ENCODE peak calls at places on chromosomes 12 and 14, in five cellular contexts. A is CD8-positive, alpha-beta T cell; S is astrocyte of the spinal cord; Z is naive thymus-derived CD4-positive, alpha-beta T cell; O is fibroblast of the aortic adventitia. W is an unnamed sample.

GRCh38 chr12:19277707-19278106 is 148.2 kb downstream of the PLEKHA5 start:
- DNase-seq in A (no peak), S (no peak), Z (no peak), O (no peak), W (no peak)

GRCh38 chr14:54839681-54840080 is 62.9 kb downstream of the GCH1 start:
- DNase-seq in A (no peak), S (peak), Z (no peak), O (peak), W (peak)

GRCh38 chr12:131438874-131439273 is 272.0 kb upstream of the SFSWAP start:
- DNase-seq in A (no peak), S (no peak), Z (no peak), O (no peak), W (no peak)

GRCh38 chr12:12088761-12089160 is 18.0 kb downstream of the BCL2L14 start:
- DNase-seq in A (no peak), S (no peak), Z (no peak), O (no peak), W (no peak)

GRCh38 chr14:105926415-105927093 is 400.2 kb downstream of the TMEM121 start:
- DNase-seq in A (no peak), S (no peak), Z (no peak), O (no peak), W (no peak)

GRCh38 chr12:31874961-31875608 is 84.1 kb upstream of the RESF1 start:
- DNase-seq in A (peak), S (peak), Z (peak), O (peak), W (peak)

GRCh38 chr12:115541891-115542361 is 735.6 kb downstream of the MED13L start:
- DNase-seq in A (no peak), S (peak), Z (no peak), O (peak), W (no peak)

GRCh38 chr12:118259079-118259478 is 113.6 kb downstream of the TAOK3 start:
- DNase-seq in A (no peak), S (peak), Z (no peak), O (no peak), W (no peak)

GRCh38 chr12:92070054-92070863 is 75.4 kb downstream of the BTG1 start:
- DNase-seq in A (no peak), S (no peak), Z (no peak), O (no peak), W (no peak)
- H3K4me3 ChIP-seq in A (no peak), S (no peak), Z (no peak), O (no peak), W (no peak)

DNA sequence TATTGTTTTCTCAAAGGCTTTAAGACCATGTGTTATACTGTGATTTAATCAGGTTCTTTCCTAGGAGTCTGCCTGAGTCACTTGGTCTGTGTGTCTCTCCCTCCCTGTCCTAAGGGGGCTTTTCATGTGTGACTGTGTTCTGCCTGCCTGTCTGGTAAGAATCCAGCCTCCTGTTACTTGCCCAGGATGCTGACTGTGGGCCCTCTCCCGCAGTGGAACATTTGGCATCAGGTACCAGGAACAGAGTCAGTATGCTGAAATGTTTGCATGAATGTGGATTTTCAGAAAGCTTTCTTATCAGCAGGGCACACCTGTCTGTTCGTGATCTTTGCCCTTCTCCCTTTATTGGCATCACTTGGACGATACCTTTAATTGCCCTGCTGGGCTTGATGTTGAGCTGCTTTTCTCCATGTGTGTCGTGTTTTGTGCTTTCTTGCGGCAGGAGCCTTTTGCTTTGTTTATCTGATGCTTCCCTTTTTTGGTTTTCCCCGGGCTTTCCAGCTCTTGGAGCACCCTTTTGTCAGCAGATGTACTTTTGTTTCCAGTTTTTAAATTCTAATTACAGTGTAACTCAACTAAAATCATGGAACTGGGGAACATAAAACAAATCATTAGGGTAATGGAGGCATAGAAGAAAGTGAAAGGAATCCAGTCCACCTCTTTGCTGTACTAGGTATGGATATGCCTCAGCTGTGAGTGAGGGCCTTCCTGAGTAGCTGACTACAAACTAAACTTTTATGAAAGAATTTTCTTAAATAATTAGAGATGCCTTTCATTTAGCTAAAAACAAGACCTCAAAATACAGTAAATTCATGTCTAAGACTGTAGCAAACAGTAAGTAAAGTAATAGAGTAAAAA is 72.5 kb downstream of the TRAF3 start:
- DNase-seq in A (no peak), S (peak), Z (no peak), O (peak), W (no peak)
- H3K4me3 ChIP-seq in A (no peak), S (no peak), Z (no peak), O (peak), W (no peak)

DNA sequence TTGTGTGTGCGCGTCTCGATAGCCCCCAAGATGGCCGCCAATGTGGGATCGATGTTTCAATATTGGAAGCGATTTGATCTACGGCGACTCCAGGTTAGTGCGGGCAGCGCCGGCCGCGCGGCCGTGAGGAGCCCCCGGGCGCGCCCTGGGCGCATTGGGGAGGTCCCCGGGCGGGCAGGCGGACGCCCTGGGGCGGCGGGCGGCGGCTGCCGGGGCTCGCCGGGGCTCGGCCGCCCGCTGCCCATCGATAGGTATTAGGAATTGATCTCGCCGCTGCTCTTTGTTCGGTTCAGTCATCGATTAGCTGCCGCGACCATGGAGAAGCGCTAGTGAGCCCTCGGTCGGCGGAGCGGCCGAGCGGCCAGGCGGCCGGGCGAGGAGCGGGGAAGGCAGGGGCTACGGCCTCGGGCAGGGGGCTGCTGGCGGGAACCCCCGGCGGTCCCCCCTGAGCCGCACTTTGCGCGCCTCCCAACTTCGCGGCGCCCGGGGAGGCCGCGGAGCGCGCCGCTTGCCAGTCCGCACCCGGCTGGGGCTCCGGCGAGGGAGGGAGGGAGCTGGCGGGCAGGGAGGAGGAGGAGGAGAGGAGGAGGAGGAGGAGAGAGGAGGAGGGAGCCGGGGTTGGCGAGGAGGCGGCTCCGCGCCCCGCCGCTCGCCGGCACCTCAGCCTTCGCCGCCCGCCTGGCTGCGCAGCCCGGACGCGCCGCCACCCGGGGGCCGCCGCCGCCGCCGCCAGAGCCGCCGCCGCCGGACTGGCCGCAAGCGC is 114.0 kb upstream of the MYL2 start:
- DNase-seq in A (no peak), S (no peak), Z (no peak), O (no peak), W (no peak)
- H3K4me3 ChIP-seq in A (peak), S (no peak), Z (peak), O (no peak), W (no peak)

GRCh38 chr14:22434901-22435565 is 154.0 kb downstream of the DAD1 start:
- DNase-seq in A (no peak), S (no peak), Z (no peak), O (no peak), W (no peak)

GRCh38 chr14:22429546-22429945 is 159.5 kb downstream of the DAD1 start:
- DNase-seq in A (no peak), S (no peak), Z (no peak), O (no peak), W (no peak)

GRCh38 chr14:22433059-22433458 is 156.0 kb downstream of the DAD1 start:
- DNase-seq in A (no peak), S (no peak), Z (no peak), O (no peak), W (no peak)

GRCh38 chr14:22434030-22434429 is 155.0 kb downstream of the DAD1 start:
- DNase-seq in A (no peak), S (no peak), Z (no peak), O (no peak), W (no peak)

DNA sequence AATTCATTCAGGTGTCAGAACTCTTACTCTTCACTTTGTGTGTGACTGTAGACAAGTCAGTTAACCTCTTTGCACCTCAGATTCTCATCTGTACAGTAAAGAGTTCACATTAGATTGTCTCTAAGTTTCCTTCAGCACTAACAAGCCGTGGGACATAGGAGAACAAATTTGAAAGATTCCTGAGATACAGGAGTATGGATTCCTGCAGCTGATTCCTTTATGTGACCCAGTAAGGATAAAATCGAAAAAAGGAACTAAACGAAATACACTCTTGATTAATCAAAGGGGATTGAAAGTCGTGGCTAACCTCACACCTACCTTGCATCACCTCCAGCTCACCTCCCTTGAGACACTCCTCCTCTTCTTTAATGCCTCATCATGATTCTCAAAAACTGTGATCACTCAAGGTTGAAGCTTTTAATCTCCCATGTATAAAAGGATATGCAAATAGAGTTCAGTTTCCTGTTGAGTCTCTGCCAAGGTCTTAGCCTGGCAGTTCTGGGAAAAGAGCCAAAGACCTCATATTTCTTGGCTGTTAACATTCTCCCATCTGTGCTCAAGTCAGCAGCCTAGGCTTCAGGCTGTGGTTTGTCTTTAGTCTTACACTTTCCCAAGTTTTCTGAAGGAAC is 156.6 kb downstream of the DAD1 start:
- DNase-seq in A (no peak), S (peak), Z (no peak), O (peak), W (peak)
- H3K4me3 ChIP-seq in A (no peak), S (no peak), Z (no peak), O (no peak), W (no peak)

DNA sequence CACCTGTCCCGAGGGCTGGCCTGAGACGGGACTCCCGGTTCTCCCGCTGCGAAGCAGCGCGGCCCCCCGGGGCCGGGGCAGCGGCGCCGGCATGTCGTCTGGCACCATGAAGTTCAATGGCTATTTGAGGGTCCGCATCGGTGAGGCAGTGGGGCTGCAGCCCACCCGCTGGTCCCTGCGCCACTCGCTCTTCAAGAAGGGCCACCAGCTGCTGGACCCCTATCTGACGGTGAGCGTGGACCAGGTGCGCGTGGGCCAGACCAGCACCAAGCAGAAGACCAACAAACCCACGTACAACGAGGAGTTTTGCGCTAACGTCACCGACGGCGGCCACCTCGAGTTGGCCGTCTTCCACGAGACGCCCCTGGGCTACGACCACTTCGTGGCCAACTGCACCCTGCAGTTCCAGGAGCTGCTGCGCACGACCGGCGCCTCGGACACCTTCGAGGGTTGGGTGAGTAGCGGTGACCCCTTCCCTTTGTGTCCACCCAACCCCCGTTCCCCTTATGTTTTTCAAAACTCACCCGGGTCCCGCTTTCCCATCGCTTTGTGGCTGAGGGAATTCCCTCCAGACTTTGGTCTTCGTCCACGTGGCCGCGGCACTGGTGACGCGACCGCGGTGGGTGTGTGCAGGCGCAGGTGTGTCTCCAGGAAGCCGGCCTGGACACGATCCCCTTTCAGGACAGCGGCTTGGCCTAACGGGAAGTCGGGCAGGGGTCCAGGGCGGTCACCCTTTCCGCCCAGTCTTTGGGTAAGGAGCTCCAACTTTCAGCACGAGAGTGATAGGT is 826 bp downstream of the PRKCH start:
- DNase-seq in A (peak), S (no peak), Z (no peak), O (no peak), W (no peak)
- H3K4me3 ChIP-seq in A (peak), S (peak), Z (peak), O (peak), W (peak)

GRCh38 chr14:74326369-74327152 is 21.7 kb upstream of the VRTN start:
- DNase-seq in A (no peak), S (no peak), Z (no peak), O (no peak), W (no peak)
- H3K4me3 ChIP-seq in A (no peak), S (no peak), Z (no peak), O (no peak), W (no peak)